ENCODE peak calls at places on chromosome 18, in seven cellular contexts. R, E, J, U, C, X and Y are unnamed samples.

GRCh38 chr18:77069931-77070330 is 62.7 kb downstream of the MBP start:
- DNase-seq in R (no peak), C (no peak), J (no peak), X (no peak), E (no peak), U (no peak), Y (no peak)

GRCh38 chr18:4510709-4511108 is 55.6 kb upstream of the DLGAP1 start:
- DNase-seq in R (no peak), U (no peak), X (no peak), J (no peak), C (no peak), E (no peak), Y (no peak)

GRCh38 chr18:58669731-58670379 is 1.4 kb upstream of the MALT1 start:
- DNase-seq in R (no peak), J (no peak), E (no peak), X (no peak), C (no peak), U (no peak), Y (peak; percentile 86)

GRCh38 chr18:3454365-3455089 is 4.6 kb downstream of the TGIF1 start:
- DNase-seq in R (no peak), U (no peak), E (peak; percentile 42), C (peak; percentile 39), X (peak; percentile 56), J (no peak), Y (peak; percentile 27)

GRCh38 chr18:31581498-31582197 is 10.0 kb upstream of the TTR start:
- DNase-seq in X (no peak), U (no peak), E (no peak), J (no peak), R (no peak), C (no peak), Y (peak; percentile 65)

GRCh38 chr18:55588001-55588875 is at the start of gene TCF4:
- DNase-seq in R (peak; percentile 24), U (peak; percentile 47), C (peak; percentile 30), J (no peak), X (peak; percentile 73), E (peak; percentile 50), Y (peak; percentile 19)

GRCh38 chr18:31386683-31387082 is 10.1 kb downstream of the DSG4 start:
- DNase-seq in U (no peak), R (no peak), X (no peak), J (no peak), C (no peak), E (no peak), Y (no peak)

GRCh38 chr18:66795011-66795410 is 191.1 kb upstream of the CDH19 start:
- DNase-seq in C (no peak), X (no peak), J (no peak), U (no peak), E (no peak), R (no peak), Y (peak; percentile 15)

GRCh38 chr18:51624311-51624710 is 426.8 kb upstream of the MEX3C start:
- DNase-seq in J (no peak), C (no peak), E (no peak), X (no peak), U (no peak), R (no peak), Y (no peak)

DNA sequence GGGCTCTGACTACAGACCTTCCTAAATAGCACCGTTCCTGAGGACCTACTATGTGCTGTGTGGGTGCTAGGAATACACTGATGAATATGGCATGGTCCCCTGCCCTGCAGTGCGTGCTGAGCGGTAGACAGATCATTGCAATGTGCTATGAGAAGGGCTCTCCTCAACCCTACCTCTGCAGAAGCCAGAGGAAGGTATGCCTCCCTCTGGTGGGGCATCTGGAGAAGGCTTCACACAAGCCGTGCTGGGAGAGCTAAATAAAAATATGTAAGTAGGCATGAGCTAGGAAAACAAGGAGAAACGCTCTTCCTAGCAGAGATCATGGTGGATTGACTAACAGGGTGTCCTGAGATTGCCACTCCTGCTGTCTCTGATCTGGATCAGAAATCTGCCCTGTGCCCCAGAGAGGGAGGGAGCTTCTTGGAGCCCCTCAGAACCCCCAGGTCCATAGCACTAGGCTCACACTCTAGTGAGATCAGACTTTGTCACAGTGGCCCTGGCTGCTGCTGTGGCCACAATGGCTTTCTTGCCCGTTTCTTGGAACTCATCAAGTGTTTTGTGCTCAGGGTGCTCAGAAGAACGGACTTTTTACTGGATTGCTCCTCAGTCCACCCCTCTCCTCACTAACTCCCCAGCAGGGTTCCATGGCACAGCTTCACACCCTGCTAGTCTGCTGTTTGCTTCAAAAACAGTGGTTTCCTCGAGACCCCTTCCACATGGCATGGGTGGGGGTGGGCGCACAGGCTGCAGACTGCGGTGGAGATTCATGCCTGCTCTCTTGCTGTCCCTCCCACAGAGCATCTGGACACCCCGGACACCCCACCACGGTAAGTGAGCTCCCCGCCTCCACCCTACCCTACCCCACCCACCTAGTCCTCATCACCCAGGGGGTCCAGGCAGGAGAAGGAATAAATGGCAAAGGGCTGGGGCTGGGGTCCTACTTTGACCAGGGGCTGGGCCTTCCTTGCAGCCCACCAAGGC is 14.2 kb downstream of the SIGLEC15 start:
- DNase-seq in X (no peak), R (no peak), J (no peak), C (no peak), E (peak; percentile 45), U (no peak), Y (peak; percentile 72)
- TF ChIP-seq CTCF in X (peak; percentile 64), R (peak; percentile 24), J (no peak), C (peak; percentile 22), E (peak; percentile 57), U (peak; percentile 6), Y (peak; percentile 93)

GRCh38 chr18:23646282-23646681 is 16.4 kb downstream of the ANKRD29 start:
- DNase-seq in J (no peak), E (no peak), X (no peak), R (no peak), U (no peak), C (no peak), Y (no peak)
- H3K4me1 ChIP-seq in J (no peaks in the 10 kb centered on the region), E (peaks cover 6% of the 10 kb centered on the region), X (peaks cover 33% of the 10 kb centered on the region), R (no peaks in the 10 kb centered on the region), U (no peaks in the 10 kb centered on the region), C (no peaks in the 10 kb centered on the region), Y (no peaks in the 10 kb centered on the region)

DNA sequence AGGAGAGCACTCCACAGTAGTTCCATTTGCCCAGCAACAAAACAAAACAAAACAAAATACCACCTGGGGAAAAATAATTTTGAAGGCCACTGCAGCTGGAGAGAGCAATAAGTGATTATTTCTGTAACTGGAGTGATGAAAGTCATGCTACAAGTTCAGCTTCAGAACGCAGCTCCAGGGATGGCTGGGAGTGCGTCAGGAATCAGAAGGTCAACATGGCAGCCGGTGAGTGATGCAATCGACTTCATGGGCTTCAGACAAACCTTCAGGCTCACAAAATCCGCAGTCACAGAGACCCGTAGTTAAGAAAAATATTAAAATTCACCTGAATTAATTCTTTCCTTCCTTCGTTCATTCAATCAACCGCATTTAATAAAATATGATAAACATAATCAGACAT is 41.0 kb downstream of the ABHD3 start:
- DNase-seq in U (no peak), J (no peak), X (no peak), E (no peak), R (peak; percentile 19), C (no peak), Y (no peak)
- H3K27ac ChIP-seq in U (no peak overlapping the region), J (no peak overlapping the region), X (no peak overlapping the region), E (no peak overlapping the region), R (no peak overlapping the region), C (no peak overlapping the region), Y (no peak overlapping the region)

GRCh38 chr18:32769242-32770180 is 3.3 kb downstream of the KLHL14 start:
- DNase-seq in R (no peak), E (peak; percentile 15), J (no peak), U (no peak), X (no peak), C (no peak), Y (no peak)
- TF ChIP-seq CTCF in R (no peak), E (no peak), J (no peak), U (no peak), X (no peak), C (no peak), Y (no peak)

GRCh38 chr18:9735238-9735637 is 27.1 kb downstream of the RAB31 start:
- DNase-seq in J (peak; percentile 39), C (no peak), U (no peak), X (no peak), R (no peak), E (no peak), Y (no peak)
- H3K4me1 ChIP-seq in J (no peaks in the 10 kb centered on the region), C (peaks cover 10% of the 10 kb centered on the region), U (no peaks in the 10 kb centered on the region), X (no peaks in the 10 kb centered on the region), R (peaks cover 22% of the 10 kb centered on the region), E (peaks cover 6% of the 10 kb centered on the region), Y (peaks cover 18% of the 10 kb centered on the region)